ENCODE peak calls at places on chromosomes 11 and 22, in six cellular contexts. A, O, D, P, C and R are unnamed samples.

GRCh38 chr22:44892803-44893730 is 116.7 kb downstream of the PHF21B start:
- DNase-seq in A (no peak), P (no peak), O (no peak), C (no peak), D (no peak), R (no peak)

GRCh38 chr22:25838960-25839741 is 97.2 kb downstream of the MYO18B start:
- DNase-seq in O (no peak), C (no peak), D (no peak), P (no peak), A (no peak), R (no peak)

GRCh38 chr11:122977455-122978302 is 4.0 kb downstream of the BSX start:
- DNase-seq in D (no peak), O (no peak), P (peak; percentile 56), A (no peak), C (no peak), R (no peak)

GRCh38 chr22:29587938-29588699 is 7.2 kb upstream of the NIPSNAP1 start:
- DNase-seq in D (no peak), O (no peak), P (no peak), A (peak; percentile 41), C (no peak), R (no peak)

GRCh38 chr11:122141757-122142156 is 25.7 kb upstream of the BLID start:
- DNase-seq in P (no peak), D (no peak), A (no peak), C (no peak), O (no peak), R (no peak)

GRCh38 chr22:17754233-17754925 is 19.9 kb downstream of the BID start:
- DNase-seq in P (no peak), D (no peak), A (no peak), O (no peak), C (no peak), R (no peak)

GRCh38 chr11:35588627-35589026 is 29.6 kb upstream of the FJX1 start:
- DNase-seq in A (no peak), D (no peak), O (no peak), C (no peak), P (no peak), R (no peak)

GRCh38 chr22:49332691-49333090 is 495.0 kb downstream of the BRD1 start:
- DNase-seq in C (no peak), P (no peak), D (no peak), A (no peak), O (no peak), R (no peak)

GRCh38 chr11:65428578-65429068 is 6.0 kb downstream of the NEAT1 start:
- DNase-seq in A (no peak), C (no peak), P (no peak), D (no peak), O (no peak), R (no peak)

GRCh38 chr11:69213964-69214363 is 58.2 kb downstream of the SMIM38 start:
- DNase-seq in O (no peak), P (no peak), D (no peak), C (no peak), A (no peak), R (no peak)

GRCh38 chr22:35400335-35400680 is 368 bp downstream of the MCM5 start:
- DNase-seq in C (no peak), O (peak; percentile 26), P (no peak), D (no peak), A (no peak), R (no peak)

GRCh38 chr22:48517039-48518030 is 1310.3 kb downstream of the BRD1 start:
- DNase-seq in A (peak; percentile 5), C (no peak), O (no peak), P (no peak), D (no peak), R (no peak)

GRCh38 chr22:50731811-50732624 is 6.0 kb upstream of the ACR start:
- DNase-seq in D (no peak), O (peak; percentile 75), C (no peak), A (peak; percentile 28), P (peak; percentile 86), R (peak; percentile 39)

GRCh38 chr11:125494987-125495725 is 909 bp downstream of the FEZ1 start:
- DNase-seq in D (no peak), A (no peak), O (no peak), P (peak; percentile 76), C (no peak), R (peak; percentile 7)

GRCh38 chr11:72038491-72038890 is 39.8 kb downstream of the IL18BP start:
- DNase-seq in P (peak; percentile 52), D (no peak), C (no peak), A (no peak), O (peak; percentile 38), R (no peak)

GRCh38 chr22:37493979-37494378 is 7.8 kb upstream of the MFNG start:
- DNase-seq in O (no peak), P (no peak), C (no peak), D (no peak), A (no peak), R (no peak)

GRCh38 chr11:8930456-8931175 is 2.1 kb downstream of the C11orf16 start:
- DNase-seq in O (no peak), P (no peak), D (no peak), C (no peak), A (no peak), R (peak; percentile 2)

DNA sequence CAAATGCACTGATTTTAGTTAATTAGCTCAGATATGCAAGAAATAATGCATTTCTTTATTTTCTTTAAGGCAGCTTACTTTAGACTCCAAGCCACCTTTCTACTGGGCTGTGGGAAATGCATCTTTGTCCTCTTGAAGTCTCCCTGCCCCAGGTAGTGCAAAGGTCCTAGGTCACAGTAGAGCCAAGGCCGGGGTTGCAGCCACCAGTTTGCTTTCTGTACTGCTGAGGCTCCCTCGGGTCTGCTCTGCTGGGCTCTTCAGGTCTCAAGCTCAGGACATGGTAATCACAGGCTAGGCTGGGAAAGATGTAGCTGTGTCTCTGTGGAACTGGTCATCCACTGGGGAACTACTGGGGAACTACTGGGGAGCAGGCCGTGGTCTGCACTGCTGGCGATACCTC is 25.4 kb upstream of the THY1 start:
- DNase-seq in O (no peak), A (no peak), P (no peak), C (no peak), D (no peak), R (no peak)
- H3K27ac ChIP-seq in O (no peak overlapping the region), A (no peak overlapping the region), P (no peak overlapping the region), C (no peak overlapping the region), D (no peak overlapping the region), R (no peak overlapping the region)

GRCh38 chr11:119509969-119510401 is 87.0 kb upstream of the THY1 start:
- DNase-seq in P (no peak), D (peak; percentile 76), A (no peak), C (no peak), O (no peak), R (peak; percentile 52)

GRCh38 chr11:119505861-119506260 is 82.9 kb upstream of the THY1 start:
- DNase-seq in D (no peak), P (no peak), C (no peak), A (no peak), O (no peak), R (no peak)

GRCh38 chr11:119504366-119504765 is 81.4 kb upstream of the THY1 start:
- DNase-seq in C (no peak), O (no peak), P (no peak), D (no peak), A (no peak), R (no peak)

GRCh38 chr11:119509277-119509841 is 86.4 kb upstream of the THY1 start:
- DNase-seq in C (no peak), O (no peak), A (no peak), D (no peak), P (no peak), R (no peak)

GRCh38 chr11:119506436-119506835 is 83.5 kb upstream of the THY1 start:
- DNase-seq in C (no peak), A (no peak), O (no peak), P (no peak), D (no peak), R (no peak)
- TF ChIP-seq GABPA in C (no peak), A (no peak), O (no peak), P (no peak), D (no peak), R (no peak)

GRCh38 chr11:10288881-10289764 is 4.9 kb downstream of the SBF2 start:
- DNase-seq in D (no peak), P (no peak), A (peak; percentile 86), O (no peak), C (no peak), R (no peak)

GRCh38 chr11:10295056-10295901 is 1.3 kb upstream of the SBF2 start:
- DNase-seq in O (no peak), P (no peak), A (no peak), D (no peak), C (no peak), R (no peak)

GRCh38 chr11:10289765-10290420 is 4.1 kb downstream of the SBF2 start:
- DNase-seq in O (no peak), D (no peak), C (no peak), P (no peak), A (no peak), R (no peak)

GRCh38 chr11:10294289-10294953 is 402 bp upstream of the SBF2 start:
- DNase-seq in A (no peak), D (no peak), P (peak; percentile 61), C (no peak), O (no peak), R (no peak)

GRCh38 chr11:10293423-10294288 is at the start of gene SBF2:
- DNase-seq in A (peak; percentile 69), D (no peak), C (no peak), P (peak; percentile 96), O (peak; percentile 91), R (peak; percentile 65)
- H3K27ac ChIP-seq in A (peak within 1 kb of the TSS; percentile 88), D (no peak within 1 kb of the TSS), C (peak within 1 kb of the TSS; percentile 77), P (peak within 1 kb of the TSS; percentile 94), O (peak within 1 kb of the TSS; percentile 68), R (peak within 1 kb of the TSS; percentile 24)

GRCh38 chr11:19792510-19792909 is 79.9 kb downstream of the NAV2 start:
- DNase-seq in D (no peak), O (no peak), A (no peak), C (no peak), P (peak; percentile 67), R (no peak)

GRCh38 chr11:19789840-19790710 is 77.4 kb downstream of the NAV2 start:
- DNase-seq in P (no peak), C (no peak), D (no peak), O (no peak), A (no peak), R (no peak)

GRCh38 chr11:19793356-19793755 is 80.7 kb downstream of the NAV2 start:
- DNase-seq in O (no peak), P (no peak), C (no peak), A (no peak), D (no peak), R (no peak)

GRCh38 chr11:19789245-19789644 is 76.6 kb downstream of the NAV2 start:
- DNase-seq in P (no peak), D (no peak), O (no peak), A (no peak), C (no peak), R (no peak)

DNA sequence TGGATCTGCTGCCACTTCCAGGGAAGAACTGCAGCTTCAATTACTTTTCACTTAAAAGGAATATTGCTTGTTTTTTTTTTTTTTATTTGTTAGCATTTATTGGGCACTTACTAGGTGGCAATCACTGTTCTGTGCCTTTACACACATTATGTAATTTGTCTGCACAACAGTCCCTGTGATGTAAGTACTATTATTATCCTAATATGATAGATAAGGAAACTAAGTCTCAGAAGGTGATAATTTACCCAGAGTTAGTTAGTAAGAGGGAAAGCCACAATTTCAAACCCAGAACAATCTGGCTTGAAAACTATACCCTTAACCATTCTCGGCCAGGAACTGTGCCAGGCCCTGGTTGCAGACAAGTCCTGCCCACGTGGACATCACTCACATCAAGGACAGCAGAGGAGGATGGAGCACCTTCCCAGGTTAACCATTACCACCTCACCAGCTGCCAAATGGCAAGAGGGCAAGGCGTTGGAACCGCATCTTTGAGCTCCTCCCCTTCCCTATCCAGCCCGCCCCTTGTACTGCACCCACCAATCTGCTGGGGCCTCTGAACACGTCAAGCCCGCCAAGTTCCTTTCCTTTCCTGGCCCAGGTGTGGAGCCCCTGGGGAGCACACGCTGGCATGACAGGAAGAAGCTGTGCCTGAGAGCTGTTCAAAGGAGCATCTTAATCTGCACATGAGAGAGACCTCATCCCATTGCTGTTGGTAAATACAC is 78.4 kb downstream of the NAV2 start:
- DNase-seq in C (no peak), A (no peak), D (peak; percentile 28), O (no peak), P (no peak), R (no peak)
- TF ChIP-seq GABPA in C (no peak), A (no peak), D (no peak), O (no peak), P (no peak), R (no peak)